ENCODE peak calls at places on chromosomes 13 and 19, in ten cellular contexts. H, L, W, Z, K, I, V, G, R and D are unnamed samples.

GRCh38 chr13:50198508-50198907 is 183.3 kb downstream of the KCNRG start:
- DNase-seq in H (no peak), L (peak), W (no peak), Z (no peak), K (no peak), I (no peak), V (no peak), G (peak), R (no peak), D (no peak)

GRCh38 chr13:24217601-24218281 is 57.2 kb downstream of the SPATA13 start:
- DNase-seq in H (no peak), L (no peak), W (no peak), Z (no peak), K (no peak), I (no peak), V (no peak), G (no peak), R (no peak), D (no peak)

GRCh38 chr19:4636151-4636717 is 3.1 kb upstream of the TNFAIP8L1 start:
- DNase-seq in H (peak), L (peak), W (peak), Z (peak), K (peak), I (no peak), V (peak), G (peak), R (peak), D (peak)

GRCh38 chr13:43985437-43986051 is 105.8 kb downstream of the LACC1 start:
- DNase-seq in H (no peak), L (no peak), W (no peak), Z (peak), K (no peak), I (no peak), V (no peak), G (peak), R (no peak), D (peak)

GRCh38 chr13:91768746-91769145 is 370.3 kb downstream of the GPC5 start:
- DNase-seq in H (no peak), L (no peak), W (no peak), Z (no peak), K (no peak), I (no peak), V (no peak), G (no peak), R (no peak), D (no peak)

GRCh38 chr19:11373166-11373884 is 1.1 kb upstream of the SWSAP1 start:
- DNase-seq in H (peak), L (no peak), W (no peak), Z (peak), K (no peak), I (no peak), V (no peak), G (peak), R (peak), D (peak)

GRCh38 chr19:51599084-51599483 is 28.0 kb downstream of the ZNF175 start:
- DNase-seq in H (no peak), L (no peak), W (no peak), Z (no peak), K (no peak), I (no peak), V (no peak), G (no peak), R (no peak), D (no peak)

GRCh38 chr19:3801412-3802096 is 15.4 kb upstream of the MATK start:
- DNase-seq in H (peak), L (no peak), W (peak), Z (peak), K (no peak), I (no peak), V (peak), G (peak), R (peak), D (peak)

GRCh38 chr19:55486971-55487883 is 1.0 kb upstream of the SSC5D start:
- DNase-seq in H (peak), L (peak), W (peak), Z (no peak), K (no peak), I (peak), V (no peak), G (no peak), R (no peak), D (no peak)

GRCh38 chr13:44230071-44230470 is 143.6 kb upstream of the SERP2 start:
- DNase-seq in H (no peak), L (no peak), W (no peak), Z (no peak), K (no peak), I (no peak), V (no peak), G (no peak), R (no peak), D (no peak)

GRCh38 chr19:39870171-39870971 is 24.2 kb upstream of the FBL start:
- DNase-seq in H (no peak), L (no peak), W (no peak), Z (peak), K (no peak), I (no peak), V (no peak), G (peak), R (no peak), D (peak)

GRCh38 chr19:48372904-48373303 is 8.7 kb downstream of the SYNGR4 start:
- DNase-seq in H (no peak), L (no peak), W (no peak), Z (peak), K (no peak), I (no peak), V (no peak), G (peak), R (no peak), D (peak)

GRCh38 chr13:64339373-64340063 is 2890.6 kb downstream of the PCDH9 start:
- DNase-seq in H (no peak), L (no peak), W (no peak), Z (no peak), K (no peak), I (no peak), V (no peak), G (no peak), R (no peak), D (no peak)